ENCODE peak calls at places on chromosomes 4 and X, in eight cellular contexts. T is endothelial cell, Z is heart left ventricle, F is ovary, R is uterus, H is Caco-2, A is fibroblast of the aortic adventitia, C is GM12865. P is an unnamed sample.

GRCh38 chrX:153410328-153410727 is 944 bp upstream of the ZFP92 start:
- DNase-seq in T (no peak), Z (no peak), F (no peak), R (no peak), H (no peak), A (no peak), C (no peak), P (no peak)

GRCh38 chrX:43618376-43619205 is 37.5 kb upstream of the MAOA start:
- DNase-seq in T (no peak), Z (no peak), F (no peak), R (no peak), H (no peak), A (no peak), C (no peak), P (no peak)

GRCh38 chrX:65866146-65866545 is 173.7 kb downstream of the VSIG4 start:
- DNase-seq in T (no peak), Z (no peak), F (no peak), R (no peak), H (no peak), A (no peak), C (peak), P (no peak)

GRCh38 chr4:74449571-74450297 is 4.8 kb downstream of the AREG start:
- DNase-seq in T (no peak), Z (no peak), F (no peak), R (no peak), H (no peak), A (no peak), C (no peak), P (no peak)

GRCh38 chr4:160848901-160849735 is 1314.7 kb downstream of the FSTL5 start:
- DNase-seq in T (no peak), Z (no peak), F (no peak), R (no peak), H (no peak), A (no peak), C (no peak), P (no peak)

GRCh38 chr4:183411291-183411861 is 33.1 kb upstream of the CDKN2AIP start:
- DNase-seq in T (no peak), Z (no peak), F (no peak), R (no peak), H (no peak), A (no peak), C (peak), P (no peak)

GRCh38 chrX:132737743-132738142 is 220.7 kb downstream of the HS6ST2 start:
- DNase-seq in T (no peak), Z (peak), F (no peak), R (no peak), H (no peak), A (no peak), C (no peak), P (no peak)

GRCh38 chr4:53956053-53956452 is 108.4 kb downstream of the CHIC2 start:
- DNase-seq in T (no peak), Z (no peak), F (no peak), R (no peak), H (peak), A (no peak), C (no peak), P (no peak)

GRCh38 chr4:38529189-38530115 is 134.5 kb upstream of the KLF3 start:
- DNase-seq in T (peak), Z (no peak), F (no peak), R (no peak), H (no peak), A (no peak), C (peak), P (no peak)

GRCh38 chrX:131841496-131842410 is 181.3 kb upstream of the STK26 start:
- DNase-seq in T (no peak), Z (no peak), F (no peak), R (peak), H (peak), A (peak), C (peak), P (no peak)

GRCh38 chr4:15118281-15118680 is 116.0 kb downstream of the CPEB2 start:
- DNase-seq in T (no peak), Z (no peak), F (peak), R (no peak), H (no peak), A (no peak), C (no peak), P (no peak)

GRCh38 chr4:124386163-124386562 is 326.4 kb downstream of the ANKRD50 start:
- DNase-seq in T (no peak), Z (no peak), F (no peak), R (no peak), H (no peak), A (peak), C (no peak), P (no peak)

GRCh38 chrX:20438871-20439526 is 172.3 kb upstream of the RPS6KA3 start:
- DNase-seq in T (no peak), Z (no peak), F (no peak), R (no peak), H (no peak), A (no peak), C (no peak), P (no peak)

GRCh38 chr4:119025916-119026661 is 109.5 kb upstream of the MYOZ2 start:
- DNase-seq in T (no peak), Z (no peak), F (no peak), R (peak), H (peak), A (peak), C (no peak), P (no peak)

GRCh38 chrX:22424141-22424915 is 151.6 kb downstream of the CBLL2 start:
- DNase-seq in T (no peak), Z (no peak), F (no peak), R (no peak), H (no peak), A (no peak), C (no peak), P (no peak)

GRCh38 chr4:152478456-152479237 is 57.2 kb downstream of the FBXW7 start:
- DNase-seq in T (no peak), Z (no peak), F (no peak), R (no peak), H (no peak), A (peak), C (no peak), P (no peak)

GRCh38 chrX:131778269-131779218 is 234.7 kb downstream of the OR13H1 start:
- DNase-seq in T (no peak), Z (no peak), F (peak), R (peak), H (no peak), A (peak), C (peak), P (no peak)

GRCh38 chrX:1325515-1326116 is 11.0 kb upstream of the IL3RA start:
- DNase-seq in T (no peak), Z (peak), F (no peak), R (no peak), H (no peak), A (no peak), C (peak), P (no peak)

GRCh38 chr4:57195622-57196021 is 85.4 kb upstream of the IGFBP7 start:
- DNase-seq in T (no peak), Z (peak), F (no peak), R (no peak), H (no peak), A (no peak), C (no peak), P (no peak)

GRCh38 chr4:15378055-15378454 is 49.8 kb upstream of the C1QTNF7 start:
- DNase-seq in T (no peak), Z (no peak), F (no peak), R (no peak), H (no peak), A (no peak), C (no peak), P (no peak)

GRCh38 chr4:147799986-147800555 is 68.2 kb downstream of the ARHGAP10 start:
- DNase-seq in T (no peak), Z (no peak), F (no peak), R (no peak), H (no peak), A (no peak), C (peak), P (no peak)

GRCh38 chr4:96784336-96784735 is 944.4 kb downstream of the PDHA2 start:
- DNase-seq in T (no peak), Z (no peak), F (no peak), R (no peak), H (no peak), A (no peak), C (no peak), P (no peak)

GRCh38 chrX:28787206-28787605 is 200.0 kb downstream of the IL1RAPL1 start:
- DNase-seq in T (no peak), Z (no peak), F (no peak), R (no peak), H (no peak), A (peak), C (no peak), P (no peak)

GRCh38 chrX:139823806-139824205 is 109.0 kb downstream of the ATP11C start:
- DNase-seq in T (no peak), Z (no peak), F (no peak), R (no peak), H (no peak), A (peak), C (no peak), P (no peak)

GRCh38 chr4:23373269-23373668 is 516.6 kb downstream of the PPARGC1A start:
- DNase-seq in T (no peak), Z (peak), F (no peak), R (no peak), H (no peak), A (peak), C (no peak), P (no peak)

GRCh38 chr4:6328526-6328925 is 58.9 kb downstream of the WFS1 start:
- DNase-seq in T (no peak), Z (peak), F (no peak), R (no peak), H (no peak), A (no peak), C (no peak), P (no peak)

GRCh38 chrX:147953976-147954375 is 27.2 kb upstream of the FMR1NB start:
- DNase-seq in T (no peak), Z (no peak), F (no peak), R (peak), H (no peak), A (peak), C (no peak), P (no peak)

GRCh38 chr4:20249333-20249732 is 2.4 kb upstream of the SLIT2 start:
- DNase-seq in T (no peak), Z (no peak), F (no peak), R (no peak), H (no peak), A (peak), C (no peak), P (no peak)
- TF ChIP-seq CTCF in T (no peak), Z (no peak), F (no peak), R (no peak), H (peak), A (peak), C (no peak), P (peak)

DNA sequence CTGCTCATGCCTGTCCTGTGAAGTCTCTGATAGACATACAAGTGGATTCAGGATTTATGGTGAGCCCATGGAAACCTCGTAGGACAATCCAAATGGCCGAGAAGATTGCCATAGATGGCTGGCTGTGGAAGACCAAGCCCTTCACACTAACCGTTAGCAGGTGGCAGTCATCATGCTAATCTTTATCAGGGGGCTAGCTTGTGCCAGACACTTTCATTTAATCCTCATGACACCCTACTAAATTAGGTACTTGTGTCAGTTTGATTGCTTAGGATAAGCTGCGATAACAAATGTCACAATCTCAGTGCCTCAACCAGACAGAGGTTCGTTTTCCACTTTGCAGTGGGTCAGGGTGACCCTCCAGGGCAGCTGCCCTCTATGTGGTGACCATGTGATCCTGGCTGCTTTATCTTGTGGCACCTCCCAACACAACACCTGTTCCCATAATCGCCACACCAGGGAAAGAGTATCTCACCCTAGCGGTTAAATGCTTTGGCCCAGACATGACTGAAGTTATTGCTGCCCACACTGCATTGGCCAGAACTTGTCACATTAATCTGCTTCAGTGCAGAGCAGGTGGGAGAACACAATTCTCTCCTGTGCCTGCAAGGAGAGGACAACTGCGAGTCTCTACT is 60.8 kb downstream of the REPS2 start:
- DNase-seq in T (no peak), Z (no peak), F (no peak), R (peak), H (peak), A (peak), C (peak), P (no peak)
- TF ChIP-seq CTCF in T (no peak), Z (peak), F (no peak), R (no peak), H (peak), A (peak), C (peak), P (peak)

DNA sequence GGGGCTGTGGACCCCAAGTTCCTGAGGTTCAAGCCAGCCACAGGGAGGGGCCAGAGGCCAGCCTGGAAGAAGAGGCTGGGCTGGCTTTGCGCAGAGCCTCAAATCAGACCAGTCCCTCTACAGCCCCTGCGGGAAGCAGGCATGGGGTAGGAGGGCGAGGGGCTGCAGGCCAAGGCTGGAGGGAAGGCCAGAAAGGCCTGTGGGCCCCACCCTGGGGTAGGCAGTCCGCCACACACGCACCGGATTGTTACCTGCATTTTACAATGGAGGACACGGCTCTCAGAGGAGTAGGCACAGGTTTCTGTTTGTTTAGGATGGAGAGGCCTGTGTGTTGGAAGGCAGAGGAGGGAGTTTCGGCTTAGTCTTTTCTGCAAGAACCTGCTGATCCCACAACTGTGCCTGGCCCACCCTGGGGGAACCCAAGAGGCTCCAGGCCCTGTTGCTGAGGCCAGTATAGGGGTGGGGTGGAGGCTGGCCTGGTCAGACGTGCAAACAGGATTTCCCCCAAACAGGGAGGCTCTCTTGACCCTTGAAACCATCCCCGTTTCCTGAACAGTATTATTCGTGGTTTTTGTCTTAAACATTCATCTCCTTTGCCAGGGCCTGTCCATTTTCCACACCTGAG is 659 bp upstream of the SLC49A3 start:
- DNase-seq in T (no peak), Z (peak), F (no peak), R (no peak), H (no peak), A (no peak), C (peak), P (no peak)
- TF ChIP-seq CTCF in T (no peak), Z (no peak), F (no peak), R (no peak), H (no peak), A (no peak), C (no peak), P (no peak)

GRCh38 chr4:185035284-185035683 is 17.0 kb downstream of the HELT start:
- DNase-seq in T (no peak), Z (no peak), F (no peak), R (no peak), H (no peak), A (no peak), C (no peak), P (no peak)
- TF ChIP-seq CTCF in T (no peak), Z (no peak), F (no peak), R (no peak), H (no peak), A (no peak), C (no peak), P (no peak)

P was measured in RWPE2.